ENCODE peak calls at places on chromosomes 2 and 18, in eight cellular contexts. P is H1, M is IMR-90, U is WTC11, J is A549, X is K562, C is HepG2, Y is GM12878. G is an unnamed sample.

GRCh38 chr18:46649071-46649862 is 7.8 kb downstream of the LOXHD1 start:
- DNase-seq in P (no peak), M (no peak), U (no peak), J (no peak), X (no peak), C (no peak), Y (no peak), G (no peak)

GRCh38 chr2:127597984-127598380 is 48.0 kb upstream of the GPR17 start:
- DNase-seq in P (no peak), M (peak), U (no peak), J (no peak), X (no peak), C (no peak), Y (no peak), G (no peak)

GRCh38 chr2:24313744-24314632 is 46.3 kb downstream of the ITSN2 start:
- DNase-seq in P (no peak), M (peak), U (no peak), J (no peak), X (no peak), C (no peak), Y (no peak), G (no peak)

GRCh38 chr2:23745726-23746105 is 181.2 kb downstream of the ATAD2B start:
- DNase-seq in P (no peak), M (peak), U (no peak), J (peak), X (no peak), C (no peak), Y (no peak), G (peak)

GRCh38 chr2:30731706-30732105 is 75.5 kb downstream of the CAPN13 start:
- DNase-seq in P (no peak), M (no peak), U (no peak), J (no peak), X (no peak), C (no peak), Y (no peak), G (no peak)

GRCh38 chr18:38174173-38174572 is 608.6 kb upstream of the CELF4 start:
- DNase-seq in P (no peak), M (no peak), U (no peak), J (no peak), X (no peak), C (no peak), Y (no peak), G (no peak)

GRCh38 chr2:1752751-1753150 is 8.4 kb upstream of the PXDN start:
- DNase-seq in P (no peak), M (no peak), U (no peak), J (no peak), X (no peak), C (no peak), Y (no peak), G (no peak)

GRCh38 chr2:219119422-219120043 is 41.1 kb downstream of the NHEJ1 start:
- DNase-seq in P (peak), M (peak), U (peak), J (peak), X (peak), C (peak), Y (peak), G (peak)

GRCh38 chr2:26495705-26496271 is 17.9 kb upstream of the OTOF start:
- DNase-seq in P (no peak), M (no peak), U (no peak), J (no peak), X (no peak), C (peak), Y (no peak), G (no peak)

GRCh38 chr2:177692042-177692823 is 299.7 kb downstream of the AGPS start:
- DNase-seq in P (no peak), M (no peak), U (no peak), J (no peak), X (no peak), C (peak), Y (no peak), G (no peak)

GRCh38 chr2:24659862-24660261 is 133.3 kb downstream of the PTRHD1 start:
- DNase-seq in P (no peak), M (no peak), U (no peak), J (no peak), X (no peak), C (no peak), Y (no peak), G (peak)

GRCh38 chr2:236088368-236089057 is 79.7 kb downstream of the GBX2 start:
- DNase-seq in P (no peak), M (peak), U (no peak), J (peak), X (no peak), C (peak), Y (no peak), G (no peak)

GRCh38 chr2:105394951-105395611 is 3.8 kb downstream of the FHL2 start:
- DNase-seq in P (no peak), M (peak), U (no peak), J (no peak), X (no peak), C (peak), Y (no peak), G (no peak)

GRCh38 chr2:10264506-10265327 is 38.0 kb upstream of the HPCAL1 start:
- DNase-seq in P (no peak), M (no peak), U (peak), J (no peak), X (no peak), C (no peak), Y (no peak), G (no peak)

GRCh38 chr2:147665035-147665434 is 179.8 kb upstream of the ACVR2A start:
- DNase-seq in P (no peak), M (no peak), U (no peak), J (peak), X (no peak), C (no peak), Y (no peak), G (no peak)

GRCh38 chr2:190943706-190944105 is 63.1 kb downstream of the GLS start:
- DNase-seq in P (no peak), M (no peak), U (no peak), J (no peak), X (no peak), C (no peak), Y (no peak), G (no peak)

GRCh38 chr2:100281521-100282438 is 40.5 kb downstream of the LONRF2 start:
- DNase-seq in P (no peak), M (no peak), U (no peak), J (no peak), X (peak), C (no peak), Y (no peak), G (no peak)

GRCh38 chr2:37688771-37689468 is 17.5 kb upstream of the CDC42EP3 start:
- DNase-seq in P (no peak), M (peak), U (no peak), J (peak), X (no peak), C (no peak), Y (no peak), G (no peak)
- TF ChIP-seq USF2 in P (no peak), M (no peak), U (no peak), J (no peak), X (no peak), C (no peak), Y (no peak), G (no peak)

GRCh38 chr18:51617572-51618260 is 420.2 kb upstream of the MEX3C start:
- DNase-seq in P (no peak), M (no peak), U (no peak), J (peak), X (no peak), C (no peak), Y (no peak), G (no peak)
- TF ChIP-seq USF2 in P (no peak), M (no peak), U (no peak), J (no peak), X (no peak), C (no peak), Y (no peak), G (no peak)

DNA sequence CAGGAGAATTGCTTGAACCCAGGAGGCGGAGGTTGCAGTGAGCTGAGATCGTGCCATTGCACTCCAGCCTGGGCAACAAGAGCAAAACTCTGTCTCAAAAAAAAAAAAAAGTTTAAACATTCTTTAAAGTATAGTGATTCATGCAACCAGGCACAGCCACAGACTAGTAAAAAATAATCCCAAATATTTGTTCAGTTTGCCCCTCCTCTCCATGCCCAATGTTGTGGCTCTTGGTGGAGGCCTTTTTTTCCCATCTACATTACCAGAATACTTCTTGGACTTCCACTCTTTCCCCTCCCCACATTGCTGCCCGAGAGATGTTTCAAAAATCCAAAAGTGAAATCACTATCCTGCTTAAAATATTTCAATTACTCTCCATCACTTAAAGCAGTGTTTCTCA is 5.1 kb upstream of the MALT1 start:
- DNase-seq in P (no peak), M (no peak), U (no peak), J (no peak), X (no peak), C (no peak), Y (no peak), G (no peak)
- TF ChIP-seq USF2 in P (no peak), M (no peak), U (no peak), J (no peak), X (no peak), C (no peak), Y (no peak), G (no peak)

GRCh38 chr2:238439912-238440311 is 13.2 kb downstream of the ASB1 start:
- DNase-seq in P (no peak), M (no peak), U (no peak), J (no peak), X (no peak), C (no peak), Y (no peak), G (no peak)

GRCh38 chr2:238440767-238441166 is 14.0 kb downstream of the ASB1 start:
- DNase-seq in P (no peak), M (no peak), U (no peak), J (no peak), X (no peak), C (no peak), Y (no peak), G (no peak)

GRCh38 chr2:238441262-238442114 is 14.8 kb downstream of the ASB1 start:
- DNase-seq in P (no peak), M (peak), U (no peak), J (no peak), X (no peak), C (peak), Y (no peak), G (peak)

GRCh38 chr2:238440331-238440730 is 13.6 kb downstream of the ASB1 start:
- DNase-seq in P (no peak), M (no peak), U (no peak), J (no peak), X (no peak), C (no peak), Y (no peak), G (no peak)

GRCh38 chr2:238439093-238439849 is 12.5 kb downstream of the ASB1 start:
- DNase-seq in P (no peak), M (peak), U (no peak), J (peak), X (no peak), C (no peak), Y (no peak), G (no peak)
- TF ChIP-seq USF2 in P (no peak), M (no peak), U (no peak), J (no peak), X (no peak), C (no peak), Y (no peak), G (no peak)

DNA sequence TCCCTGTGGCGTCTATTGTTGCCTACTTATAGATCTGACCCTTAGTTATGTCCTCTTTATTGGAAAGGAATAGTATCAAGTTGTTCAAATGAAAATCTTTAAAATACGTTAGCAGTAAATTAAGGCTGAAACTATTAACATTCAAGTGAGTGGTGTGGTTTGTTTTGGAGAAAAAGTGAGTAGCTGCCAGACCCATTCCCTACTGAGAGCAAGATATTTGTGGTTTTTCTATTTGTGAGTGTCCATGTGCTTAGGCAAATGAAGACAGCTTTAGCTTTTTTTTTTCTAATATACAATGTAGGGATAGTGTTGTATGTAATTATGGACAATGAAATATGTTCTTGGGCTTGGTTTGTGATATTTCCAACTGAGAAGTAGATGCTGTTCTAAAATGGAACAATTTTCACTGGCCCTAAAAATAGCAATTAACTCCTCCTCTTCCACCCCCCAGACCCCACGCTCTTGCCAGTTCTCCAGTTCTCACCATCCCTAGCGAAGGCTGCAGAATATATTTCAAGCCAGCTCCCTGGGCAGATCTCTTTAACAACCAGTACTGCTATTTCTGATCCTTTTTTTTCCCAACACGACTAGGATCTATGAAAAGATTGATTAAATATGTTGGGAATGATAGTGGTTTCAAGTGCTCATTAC is 83.1 kb downstream of the CCDC85A start:
- DNase-seq in P (no peak), M (no peak), U (no peak), J (no peak), X (no peak), C (no peak), Y (no peak), G (no peak)
- TF ChIP-seq USF2 in P (no peak), M (no peak), U (no peak), J (no peak), X (no peak), C (no peak), Y (no peak), G (no peak)

DNA sequence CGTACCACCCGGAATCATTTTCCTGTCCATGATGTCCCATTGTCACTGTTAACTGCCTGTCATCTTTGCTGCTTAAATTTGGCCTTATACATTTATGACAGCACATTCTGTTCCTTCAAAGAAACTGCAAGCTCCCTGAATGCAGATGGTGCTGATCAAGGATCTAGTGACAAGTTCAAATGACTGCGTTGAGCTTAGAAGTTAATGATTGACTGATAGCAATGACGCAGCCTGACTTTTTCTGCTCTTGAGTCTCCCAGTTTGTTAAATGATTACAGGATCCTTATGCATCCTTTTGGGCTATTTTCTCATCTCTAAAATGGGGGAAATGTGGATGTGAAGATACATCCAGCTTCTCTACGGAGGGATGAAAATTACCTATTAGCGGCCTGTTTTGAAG is 159.0 kb downstream of the DCC start:
- DNase-seq in P (no peak), M (no peak), U (no peak), J (peak), X (no peak), C (peak), Y (no peak), G (no peak)
- TF ChIP-seq USF2 in P (no peak), M (no peak), U (no peak), J (no peak), X (no peak), C (no peak), Y (no peak), G (no peak)

DNA sequence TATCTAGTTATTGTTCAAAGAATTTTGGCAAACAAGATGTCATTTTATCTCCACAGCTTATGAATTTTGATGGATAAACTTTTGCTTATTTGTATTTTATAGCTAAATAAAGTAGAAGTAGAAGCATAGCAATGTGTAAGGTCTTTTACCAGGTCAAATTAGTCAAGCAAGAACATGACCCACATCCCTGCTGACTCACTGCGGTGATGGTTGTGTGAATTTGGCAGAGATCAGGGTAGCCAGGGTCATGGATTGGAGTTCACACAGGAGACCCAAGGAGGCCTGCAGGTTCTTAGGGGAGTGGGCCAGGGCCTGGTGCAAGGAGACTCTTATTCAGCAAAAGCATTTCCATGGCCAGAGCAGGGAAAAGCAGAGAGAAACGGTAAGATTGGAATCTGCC is 18.7 kb downstream of the SP140 start:
- DNase-seq in P (no peak), M (no peak), U (no peak), J (no peak), X (no peak), C (no peak), Y (no peak), G (no peak)
- TF ChIP-seq USF2 in P (no peak), M (no peak), U (no peak), J (no peak), X (no peak), C (no peak), Y (no peak), G (no peak)

GRCh38 chr2:189037518-189037917 is 63.3 kb downstream of the COL3A1 start:
- DNase-seq in P (no peak), M (peak), U (no peak), J (no peak), X (no peak), C (no peak), Y (no peak), G (no peak)
- TF ChIP-seq USF2 in P (no peak), M (no peak), U (no peak), J (no peak), X (no peak), C (no peak), Y (no peak), G (no peak)